ENCODE peak calls at places on chromosomes 13 and 19, in seven cellular contexts. Y is hepatocyte; E is uterus; A is fibroblast of lung; M is RWPE1; U is mesendoderm; D is CD4-positive, alpha-beta memory T cell. G is an unnamed sample.

GRCh38 chr13:60604058-60604457 is 207.0 kb downstream of the TDRD3 start:
- DNase-seq in Y (no peak), E (no peak), A (no peak), M (no peak), U (no peak), D (no peak), G (no peak)

GRCh38 chr19:5880604-5881078 is 10.3 kb upstream of the FUT5 start:
- DNase-seq in Y (peak), E (peak), A (peak), M (peak), U (peak), D (no peak), G (peak)

GRCh38 chr13:113365551-113365971 is 1.6 kb upstream of the GRTP1 start:
- DNase-seq in Y (no peak), E (no peak), A (no peak), M (no peak), U (no peak), D (no peak), G (no peak)

GRCh38 chr19:42303101-42303464 is 659 bp upstream of the PAFAH1B3 start:
- DNase-seq in Y (no peak), E (no peak), A (no peak), M (no peak), U (no peak), D (no peak), G (no peak)

GRCh38 chr19:15466851-15467733 is 2.7 kb upstream of the RASAL3 start:
- DNase-seq in Y (no peak), E (no peak), A (peak), M (no peak), U (no peak), D (peak), G (peak)

GRCh38 chr13:63107163-63107935 is 1691.7 kb upstream of the PCDH20 start:
- DNase-seq in Y (no peak), E (no peak), A (peak), M (peak), U (no peak), D (no peak), G (peak)

GRCh38 chr19:10699650-10700335 is 1.4 kb upstream of the QTRT1 start:
- DNase-seq in Y (peak), E (no peak), A (peak), M (peak), U (peak), D (peak), G (peak)

GRCh38 chr13:99659234-99659633 is 158.0 kb downstream of the TM9SF2 start:
- DNase-seq in Y (no peak), E (no peak), A (no peak), M (no peak), U (peak), D (no peak), G (no peak)

GRCh38 chr19:35843676-35844481 is 8.4 kb downstream of the NPHS1 start:
- DNase-seq in Y (peak), E (no peak), A (no peak), M (peak), U (peak), D (no peak), G (no peak)

GRCh38 chr13:31012285-31013024 is 80.0 kb downstream of the TEX26 start:
- DNase-seq in Y (no peak), E (no peak), A (no peak), M (peak), U (peak), D (no peak), G (no peak)

GRCh38 chr13:51679616-51680015 is 95.4 kb downstream of the WDFY2 start:
- DNase-seq in Y (no peak), E (no peak), A (peak), M (no peak), U (no peak), D (no peak), G (no peak)

GRCh38 chr13:37617162-37617561 is 18.6 kb upstream of the POSTN start:
- DNase-seq in Y (peak), E (no peak), A (peak), M (no peak), U (peak), D (no peak), G (no peak)

GRCh38 chr13:110343241-110343865 is 36.3 kb downstream of the COL4A2 start:
- DNase-seq in Y (no peak), E (peak), A (peak), M (peak), U (no peak), D (no peak), G (no peak)

GRCh38 chr13:36872621-36873020 is 47.4 kb downstream of the SMAD9 start:
- DNase-seq in Y (no peak), E (no peak), A (no peak), M (no peak), U (no peak), D (no peak), G (no peak)

GRCh38 chr19:8334458-8335342 is 8.4 kb downstream of the KANK3 start:
- DNase-seq in Y (peak), E (no peak), A (peak), M (peak), U (peak), D (peak), G (no peak)
- H3K27ac ChIP-seq in Y (no peak), E (no peak), A (no peak), M (peak), U (no peak), D (no peak), G (no peak)

DNA sequence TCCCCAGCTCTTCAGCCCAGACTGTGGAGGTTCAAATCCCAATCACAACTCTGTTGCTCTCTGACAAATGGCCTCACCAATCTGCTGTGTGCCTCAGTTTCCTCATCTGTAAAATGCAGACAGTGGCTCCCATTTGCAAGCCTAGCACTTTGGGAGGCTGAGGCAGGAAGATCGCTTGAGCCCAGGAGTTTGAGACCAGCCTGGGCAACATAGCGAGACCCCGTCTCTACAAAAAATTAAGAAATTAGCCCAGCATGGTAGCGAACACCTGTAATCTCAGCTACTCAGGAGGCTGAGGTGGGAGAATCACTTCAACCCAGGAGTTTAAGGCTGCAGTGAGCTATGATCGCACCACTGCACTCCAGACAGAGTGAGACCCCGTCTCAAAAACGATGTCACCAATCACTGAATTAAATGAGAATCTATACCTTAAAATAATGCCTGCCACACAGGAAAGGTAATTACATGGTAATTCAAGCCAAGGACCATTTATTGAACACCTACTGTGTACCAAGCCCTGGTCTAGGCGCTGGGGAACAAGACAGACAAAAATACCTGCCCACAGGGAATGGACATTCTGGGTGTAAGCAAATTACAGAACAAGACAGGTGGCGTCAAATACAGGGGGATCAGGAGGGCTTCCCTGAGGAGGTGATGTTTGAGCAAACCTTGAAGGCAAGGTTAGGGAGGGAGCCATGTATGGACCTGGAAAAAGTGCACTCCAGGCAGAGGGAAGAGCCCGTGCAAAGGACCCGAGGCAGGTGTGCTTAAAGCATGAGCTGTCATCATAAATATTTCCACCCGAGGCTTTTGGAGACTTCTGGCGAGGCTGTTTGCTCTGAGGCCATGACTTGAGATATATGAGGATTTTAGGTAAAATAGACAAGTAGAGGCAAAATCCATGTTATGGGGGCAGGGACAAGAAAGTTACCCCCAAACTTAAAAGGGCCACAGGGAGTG is 7.7 kb downstream of the NR2F6 start:
- DNase-seq in Y (no peak), E (no peak), A (no peak), M (no peak), U (no peak), D (no peak), G (no peak)
- H3K27ac ChIP-seq in Y (no peak), E (no peak), A (no peak), M (peak), U (no peak), D (no peak), G (no peak)

GRCh38 chr19:17496337-17496997 is 15.0 kb upstream of the PGLS start:
- DNase-seq in Y (peak), E (peak), A (peak), M (peak), U (peak), D (peak), G (no peak)
- H3K27ac ChIP-seq in Y (no peak), E (no peak), A (no peak), M (peak), U (no peak), D (no peak), G (no peak)

DNA sequence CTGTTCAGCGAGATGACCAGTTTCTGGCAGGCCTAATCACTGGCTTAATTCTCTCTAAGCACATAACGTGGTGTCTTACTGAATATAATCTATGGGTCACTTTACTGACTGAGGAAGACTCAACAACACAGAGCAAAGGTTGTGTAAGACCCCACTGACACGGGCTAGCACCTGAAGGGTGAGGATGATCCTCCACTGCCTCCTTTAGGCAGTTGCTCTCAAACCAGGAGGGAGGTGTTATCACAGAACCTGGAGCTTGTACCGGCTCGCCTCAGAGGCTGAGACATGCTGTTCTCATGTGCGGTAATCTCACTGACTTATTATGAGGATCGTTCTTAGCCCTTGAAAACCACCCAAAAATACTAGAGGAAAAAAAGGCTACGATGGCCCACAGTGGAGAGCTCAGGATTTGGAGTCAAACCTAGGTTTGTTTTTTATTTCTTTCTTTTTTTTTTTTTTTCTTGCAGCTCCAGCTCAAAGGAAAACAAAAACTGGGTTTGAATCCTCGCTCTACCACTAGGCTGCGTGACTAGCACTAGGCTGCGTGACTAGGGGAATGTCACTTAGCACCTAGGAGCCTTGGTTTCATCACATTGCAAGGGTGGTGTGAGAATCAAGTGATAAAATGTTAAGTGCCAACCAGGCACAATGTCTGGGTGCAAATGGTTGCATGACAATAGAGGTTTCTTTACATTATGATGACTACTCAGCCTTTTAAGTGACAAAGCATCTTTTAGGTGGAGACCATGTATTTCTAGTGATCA is 28.1 kb downstream of the RCBTB2 start:
- DNase-seq in Y (no peak), E (no peak), A (no peak), M (no peak), U (peak), D (no peak), G (no peak)
- H3K27ac ChIP-seq in Y (no peak), E (no peak), A (no peak), M (peak), U (no peak), D (peak), G (no peak)

DNA sequence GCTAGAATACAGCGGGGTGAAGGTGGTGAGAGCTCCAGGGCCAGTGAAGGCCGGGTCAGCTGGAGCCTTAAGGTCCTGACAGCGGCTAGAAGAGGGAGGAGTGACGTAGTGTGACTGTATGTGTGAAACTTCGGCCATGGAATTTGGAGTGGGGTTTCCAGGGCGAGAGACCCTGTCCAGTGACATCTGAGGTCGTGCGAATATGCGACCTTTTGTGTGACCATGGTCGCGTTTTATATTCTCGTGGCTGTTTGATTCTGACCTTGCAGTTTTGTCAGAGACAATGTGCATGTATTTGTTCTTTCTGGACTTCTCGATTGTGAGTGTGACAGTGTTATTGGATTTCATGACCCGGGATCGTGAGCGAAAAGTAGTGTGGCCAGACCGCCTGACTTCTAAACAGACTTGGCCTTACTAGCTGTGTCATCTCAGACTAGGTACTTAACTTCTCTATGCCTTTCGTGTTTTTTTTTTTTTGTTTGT is 405 bp upstream of the ZNF569 start:
- DNase-seq in Y (no peak), E (no peak), A (no peak), M (no peak), U (no peak), D (no peak), G (no peak)
- H3K27ac ChIP-seq in Y (peak), E (peak), A (no peak), M (peak), U (no peak), D (peak), G (no peak)

GRCh38 chr13:35817642-35818576 is 313.3 kb downstream of the DCLK1 start:
- DNase-seq in Y (no peak), E (no peak), A (no peak), M (no peak), U (no peak), D (no peak), G (no peak)
- H3K27ac ChIP-seq in Y (no peak), E (peak), A (no peak), M (no peak), U (no peak), D (no peak), G (no peak)

GRCh38 chr19:3138268-3138667 is 2.4 kb downstream of the GNA15 start:
- DNase-seq in Y (no peak), E (no peak), A (no peak), M (no peak), U (no peak), D (no peak), G (no peak)

GRCh38 chr19:3137139-3137538 is 1.3 kb downstream of the GNA15 start:
- DNase-seq in Y (no peak), E (no peak), A (no peak), M (no peak), U (no peak), D (no peak), G (no peak)

GRCh38 chr19:3133793-3134116 is 2.1 kb upstream of the GNA15 start:
- DNase-seq in Y (no peak), E (no peak), A (no peak), M (no peak), U (no peak), D (no peak), G (no peak)

GRCh38 chr19:3135961-3136683 is at the start of gene GNA15:
- DNase-seq in Y (no peak), E (no peak), A (no peak), M (peak), U (no peak), D (peak), G (no peak)

GRCh38 chr19:3136684-3137055 is 837 bp downstream of the GNA15 start:
- DNase-seq in Y (no peak), E (no peak), A (no peak), M (peak), U (no peak), D (no peak), G (no peak)
- H3K27ac ChIP-seq in Y (no peak), E (peak), A (no peak), M (peak), U (no peak), D (peak), G (no peak)

G was measured in AG04450.